ENCODE peak calls at places on chromosome 20, in five cellular contexts. C is tibial artery, T is bronchial epithelial cell, P is body of pancreas, N is MG63. B is an unnamed sample. For H3K36me3, the result is how much of the 10 kb centered on the place peaks cover.

GRCh38 chr20:35615667-35616464 is at the start of gene SPAG4:
- DNase-seq in C (peak), N (peak), T (no peak), P (peak), B (peak)

GRCh38 chr20:18669241-18670019 is 81.6 kb downstream of the DTD1 start:
- DNase-seq in T (no peak), C (no peak), N (no peak), P (no peak), B (no peak)

GRCh38 chr20:32135983-32136515 is 26.5 kb downstream of the TM9SF4 start:
- DNase-seq in T (no peak), P (no peak), N (no peak), C (no peak), B (no peak)

GRCh38 chr20:47865912-47866311 is 80.6 kb upstream of the SULF2 start:
- DNase-seq in C (no peak), T (no peak), N (no peak), P (no peak), B (no peak)

GRCh38 chr20:33053291-33054106 is at the start of gene BPIFB3:
- DNase-seq in N (no peak), C (no peak), P (no peak), T (no peak), B (no peak)

GRCh38 chr20:62030834-62031434 is 34.7 kb downstream of the TAF4 start:
- DNase-seq in P (no peak), C (no peak), T (peak), N (no peak), B (no peak)

GRCh38 chr20:41331731-41332130 is 8.9 kb upstream of the LPIN3 start:
- DNase-seq in P (no peak), C (no peak), T (no peak), N (no peak), B (no peak)

GRCh38 chr20:12847862-12848261 is 160.9 kb upstream of the SPTLC3 start:
- DNase-seq in P (no peak), C (no peak), T (peak), N (no peak), B (no peak)

GRCh38 chr20:8505817-8506216 is 373.8 kb downstream of the PLCB1 start:
- DNase-seq in T (no peak), P (no peak), C (no peak), N (no peak), B (no peak)

GRCh38 chr20:40452758-40453157 is 236.3 kb downstream of the MAFB start:
- DNase-seq in C (no peak), N (no peak), T (no peak), P (no peak), B (no peak)

GRCh38 chr20:57656821-57657536 is 36.8 kb upstream of the ZBP1 start:
- DNase-seq in T (no peak), P (peak), C (no peak), N (no peak), B (peak)

GRCh38 chr20:13105071-13105470 is 96.3 kb downstream of the SPTLC3 start:
- DNase-seq in N (no peak), P (no peak), C (no peak), T (no peak), B (no peak)

GRCh38 chr20:16708590-16708989 is 21.2 kb upstream of the SNRPB2 start:
- DNase-seq in C (no peak), T (no peak), P (no peak), N (no peak), B (no peak)

GRCh38 chr20:61044499-61044898 is 207.6 kb upstream of the CDH4 start:
- DNase-seq in T (no peak), P (no peak), C (no peak), N (no peak), B (no peak)

GRCh38 chr20:17823382-17824144 is 123.8 kb downstream of the BANF2 start:
- DNase-seq in P (no peak), C (no peak), T (no peak), N (no peak), B (no peak)

GRCh38 chr20:44856847-44857448 is 28.6 kb upstream of the YWHAB start:
- DNase-seq in C (no peak), P (no peak), T (no peak), N (no peak), B (no peak)

GRCh38 chr20:60789399-60789798 is 462.7 kb upstream of the CDH4 start:
- DNase-seq in P (no peak), N (no peak), T (no peak), C (no peak), B (no peak)

GRCh38 chr20:38321959-38322598 is 18.1 kb downstream of the BPI start:
- DNase-seq in P (no peak), N (peak), T (peak), C (peak), B (peak)

GRCh38 chr20:48705208-48706115 is 122.3 kb downstream of the PREX1 start:
- DNase-seq in C (no peak), T (no peak), N (no peak), P (no peak), B (no peak)

GRCh38 chr20:24933266-24933908 is 15.7 kb upstream of the CST7 start:
- DNase-seq in T (no peak), N (no peak), C (no peak), P (no peak), B (no peak)

GRCh38 chr20:10318625-10319024 is 100.0 kb downstream of the SNAP25 start:
- DNase-seq in N (no peak), P (no peak), T (no peak), C (no peak), B (no peak)

GRCh38 chr20:34621383-34622367 is 55.2 kb downstream of the PIGU start:
- DNase-seq in T (peak), P (no peak), N (peak), C (no peak), B (peak)

GRCh38 chr20:37727247-37727956 is 33.6 kb downstream of the CTNNBL1 start:
- DNase-seq in N (no peak), C (no peak), T (no peak), P (no peak), B (peak)

GRCh38 chr20:9301129-9302072 is 213.0 kb upstream of the LAMP5 start:
- DNase-seq in C (no peak), N (no peak), P (no peak), T (peak), B (no peak)

GRCh38 chr20:45919951-45920794 is 8.2 kb upstream of the PLTP start:
- DNase-seq in P (no peak), T (no peak), C (no peak), N (no peak), B (no peak)

GRCh38 chr20:36573798-36574277 is 441 bp downstream of the TGIF2 start:
- DNase-seq in C (no peak), P (peak), T (no peak), N (peak), B (no peak)

GRCh38 chr20:16048881-16049280 is 524.4 kb downstream of the KIF16B start:
- DNase-seq in P (no peak), T (no peak), C (no peak), N (no peak), B (no peak)

GRCh38 chr20:53578492-53579222 is 15.0 kb downstream of the ZNF217 start:
- DNase-seq in C (peak), T (peak), N (peak), P (peak), B (peak)

GRCh38 chr20:17963114-17963897 is 5.3 kb downstream of the SNX5 start:
- DNase-seq in C (no peak), P (no peak), N (no peak), T (no peak), B (no peak)

GRCh38 chr20:52937701-52938100 is 34.5 kb upstream of the TSHZ2 start:
- DNase-seq in N (no peak), T (no peak), P (no peak), C (no peak), B (no peak)

GRCh38 chr20:51020657-51021056 is 2.2 kb downstream of the KCNG1 start:
- DNase-seq in P (no peak), C (no peak), T (no peak), N (no peak), B (no peak)

GRCh38 chr20:48238326-48238725 is 453.0 kb upstream of the SULF2 start:
- DNase-seq in N (peak), T (peak), P (no peak), C (no peak), B (peak)

GRCh38 chr20:47241345-47241781 is 115.1 kb downstream of the ZMYND8 start:
- DNase-seq in C (no peak), N (peak), P (no peak), T (no peak), B (no peak)

GRCh38 chr20:46334423-46334978 is 26.2 kb upstream of the CDH22 start:
- DNase-seq in T (no peak), N (no peak), P (no peak), C (no peak), B (no peak)

GRCh38 chr20:61185841-61186601 is 66.0 kb upstream of the CDH4 start:
- DNase-seq in T (peak), N (peak), P (no peak), C (no peak), B (peak)

GRCh38 chr20:25058051-25058796 is at the start of gene ACSS1:
- DNase-seq in T (no peak), N (no peak), C (peak), P (peak), B (peak)

GRCh38 chr20:50101281-50101680 is 11.7 kb downstream of the UBE2V1 start:
- DNase-seq in N (no peak), C (no peak), P (no peak), T (no peak), B (no peak)

GRCh38 chr20:2365091-2365490 is 15.6 kb upstream of the TGM6 start:
- DNase-seq in C (no peak), T (no peak), P (no peak), N (no peak), B (no peak)
- H3K36me3 ChIP-seq in C (under half), T (under half), P (under half), N (under half), B (under half)

GRCh38 chr20:59000326-59000725 is 6.7 kb downstream of the CTSZ start:
- DNase-seq in N (no peak), C (no peak), T (no peak), P (no peak), B (no peak)

GRCh38 chr20:59001068-59001448 is 6.0 kb downstream of the CTSZ start:
- DNase-seq in P (no peak), N (no peak), C (no peak), T (no peak), B (no peak)

GRCh38 chr20:59002388-59002787 is 4.7 kb downstream of the CTSZ start:
- DNase-seq in N (no peak), P (no peak), T (no peak), C (no peak), B (no peak)

GRCh38 chr20:59002874-59003399 is 4.1 kb downstream of the CTSZ start:
- DNase-seq in T (no peak), C (no peak), N (no peak), P (no peak), B (no peak)

DNA sequence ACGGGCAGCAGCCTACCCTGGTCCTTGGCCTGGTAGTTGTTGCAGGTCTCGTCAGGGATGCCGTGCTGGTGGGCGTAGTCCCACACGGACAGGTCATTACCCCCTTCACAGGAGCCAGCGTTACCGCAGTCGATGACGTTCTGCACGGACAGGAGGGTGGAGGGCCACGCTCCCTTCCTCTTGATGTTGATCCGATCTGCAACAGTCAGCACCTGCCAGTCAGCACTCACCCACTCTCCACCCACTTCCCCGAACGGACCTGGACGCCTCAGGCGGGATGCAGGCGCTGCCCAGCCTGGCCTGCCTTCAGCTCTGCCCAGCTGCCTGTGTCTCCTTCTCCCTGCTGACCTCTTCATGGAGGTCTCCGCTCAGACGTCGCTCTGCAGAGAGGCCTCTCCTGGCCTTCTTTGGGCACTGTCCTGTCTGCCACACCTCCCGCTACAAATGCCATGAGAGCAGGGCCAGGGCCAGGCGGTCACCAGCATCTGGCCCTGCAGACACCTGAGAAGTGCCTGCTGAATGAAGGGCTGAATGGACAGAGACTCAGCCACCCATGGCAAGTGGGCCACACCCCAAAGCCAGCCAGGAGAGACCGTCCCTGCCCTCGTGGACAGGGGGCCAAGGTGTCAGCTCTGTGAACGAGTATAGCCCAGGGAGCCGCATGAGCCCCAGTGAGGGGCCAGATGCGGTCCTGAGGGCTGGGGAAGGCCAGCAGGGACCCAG is 5.4 kb downstream of the CTSZ start:
- DNase-seq in C (no peak), T (no peak), P (no peak), N (no peak), B (no peak)
- H3K36me3 ChIP-seq in C (under half), T (under half), P (under half), N (half or more), B (under half)

GRCh38 chr20:478010-478948 is 15.9 kb upstream of the TBC1D20 start:
- DNase-seq in C (no peak), P (no peak), T (no peak), N (no peak), B (no peak)

GRCh38 chr20:481167-481566 is 18.8 kb upstream of the TBC1D20 start:
- DNase-seq in T (no peak), N (no peak), P (no peak), C (no peak), B (no peak)

GRCh38 chr20:479487-479886 is 17.2 kb upstream of the TBC1D20 start:
- DNase-seq in P (no peak), C (no peak), N (no peak), T (no peak), B (no peak)

GRCh38 chr20:478949-479429 is 16.7 kb upstream of the TBC1D20 start:
- DNase-seq in C (no peak), P (no peak), T (peak), N (no peak), B (peak)

GRCh38 chr20:480044-480443 is 17.7 kb upstream of the TBC1D20 start:
- DNase-seq in P (no peak), N (no peak), C (no peak), T (no peak), B (no peak)
- H3K36me3 ChIP-seq in P (under half), N (under half), C (under half), T (under half), B (under half)

GRCh38 chr20:63944078-63944941 is 11.9 kb downstream of the UCKL1 start:
- DNase-seq in T (no peak), P (peak), N (no peak), C (no peak), B (no peak)
- H3K36me3 ChIP-seq in T (under half), P (under half), N (half or more), C (half or more), B (half or more)

B was measured in adrenal gland.